ENCODE peak calls at places on chromosomes 2 and 18, in five cellular contexts. B is pancreas, N is transverse colon, M is stomach, K is tibial artery. F is an unnamed sample.

GRCh38 chr2:67752964-67753363 is 309.8 kb downstream of the C1D start:
- DNase-seq in B (no peak), N (no peak), M (no peak), K (no peak), F (no peak)

GRCh38 chr2:9972621-9973445 is 21.3 kb downstream of the GRHL1 start:
- DNase-seq in B (no peak), N (no peak), M (peak; percentile 69), K (peak; percentile 60), F (peak; percentile 40)

GRCh38 chr2:27133195-27133875 is 1.1 kb downstream of the PREB start:
- DNase-seq in B (no peak), N (no peak), M (no peak), K (no peak), F (peak; percentile 84)

GRCh38 chr2:4175343-4175742 is 472.0 kb downstream of the DCDC2C start:
- DNase-seq in B (no peak), N (no peak), M (no peak), K (no peak), F (no peak)

GRCh38 chr2:723761-724160 is 46.6 kb upstream of the TMEM18 start:
- DNase-seq in B (no peak), N (no peak), M (no peak), K (no peak), F (no peak)

GRCh38 chr2:240426797-240427721 is 8.4 kb upstream of the GPC1 start:
- DNase-seq in B (peak; percentile 68), N (no peak), M (peak; percentile 41), K (no peak), F (no peak)

GRCh38 chr2:86566158-86566827 is 3.0 kb upstream of the CHMP3 start:
- DNase-seq in B (peak; percentile 55), N (no peak), M (no peak), K (no peak), F (no peak)

GRCh38 chr2:234502285-234502918 is 5.5 kb upstream of the ARL4C start:
- DNase-seq in B (peak; percentile 15), N (no peak), M (no peak), K (no peak), F (no peak)

GRCh38 chr2:926896-927295 is 23.8 kb upstream of the SNTG2 start:
- DNase-seq in B (no peak), N (no peak), M (no peak), K (no peak), F (no peak)

GRCh38 chr2:33370886-33371285 is 105.6 kb upstream of the RASGRP3 start:
- DNase-seq in B (no peak), N (no peak), M (no peak), K (no peak), F (no peak)

GRCh38 chr18:21459706-21460286 is 140.7 kb downstream of the ESCO1 start:
- DNase-seq in B (no peak), N (no peak), M (no peak), K (no peak), F (peak; percentile 72)

GRCh38 chr2:71492112-71492511 is 38.8 kb downstream of the DYSF start:
- DNase-seq in B (no peak), N (no peak), M (no peak), K (no peak), F (peak; percentile 45)

GRCh38 chr2:205585451-205586045 is 96.8 kb upstream of the NRP2 start:
- DNase-seq in B (no peak), N (no peak), M (no peak), K (no peak), F (no peak)

GRCh38 chr2:14903709-14904374 is 271.3 kb downstream of the LRATD1 start:
- DNase-seq in B (peak; percentile 24), N (peak; percentile 42), M (peak; percentile 42), K (no peak), F (no peak)

GRCh38 chr2:62920070-62920469 is 130.6 kb upstream of the OTX1 start:
- DNase-seq in B (no peak), N (no peak), M (no peak), K (no peak), F (no peak)

GRCh38 chr2:95270541-95271081 is 3.6 kb upstream of the PROM2 start:
- DNase-seq in B (peak; percentile 5), N (no peak), M (peak; percentile 21), K (no peak), F (no peak)

GRCh38 chr2:68475110-68475509 is 7.7 kb downstream of the APLF start:
- DNase-seq in B (no peak), N (no peak), M (no peak), K (no peak), F (no peak)

GRCh38 chr2:113889471-113890252 is at the start of gene ACTR3:
- DNase-seq in B (peak; percentile 99), N (peak; percentile 99), M (peak; percentile 98), K (peak; percentile 96), F (peak; percentile 98)

GRCh38 chr2:113890253-113891235 is 655 bp downstream of the ACTR3 start:
- DNase-seq in B (peak; percentile 43), N (peak; percentile 77), M (peak; percentile 59), K (peak; percentile 74), F (peak; percentile 71)

GRCh38 chr2:113887393-113887792 is 2.5 kb upstream of the ACTR3 start:
- DNase-seq in B (no peak), N (no peak), M (no peak), K (no peak), F (no peak)

GRCh38 chr2:113886479-113887383 is 3.2 kb upstream of the ACTR3 start:
- DNase-seq in B (no peak), N (peak; percentile 72), M (peak; percentile 55), K (peak; percentile 44), F (no peak)

GRCh38 chr2:113888641-113889470 is 1.0 kb upstream of the ACTR3 start:
- DNase-seq in B (no peak), N (peak; percentile 66), M (peak; percentile 38), K (no peak), F (no peak)
- H3K27ac ChIP-seq in B (peak overlapping the region; percentile 58), N (peak overlapping the region; percentile 99), M (peak overlapping the region; percentile 99), K (peak overlapping the region; percentile 99), F (peak overlapping the region; percentile 98)

DNA sequence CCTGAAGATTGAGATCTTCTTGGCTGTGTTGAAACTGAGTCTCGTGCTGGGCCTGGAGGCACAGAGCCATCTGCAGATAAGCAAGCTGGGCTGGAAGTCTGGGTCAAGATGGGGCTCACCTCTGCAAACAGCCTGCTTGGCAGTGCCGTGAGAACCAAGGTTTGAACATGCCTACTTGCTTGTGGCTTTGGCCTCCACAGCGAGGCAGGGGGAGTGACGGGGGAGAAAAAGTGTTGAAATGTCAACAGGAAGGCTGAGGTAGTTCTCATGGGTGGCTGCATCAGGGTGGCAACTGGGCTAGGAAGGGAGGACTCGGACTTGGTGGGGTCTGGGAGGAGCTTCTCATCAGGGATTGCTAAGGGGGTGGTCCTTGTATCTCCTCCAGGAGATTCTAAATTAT is 99.7 kb downstream of the THNSL2 start:
- DNase-seq in B (no peak), N (no peak), M (no peak), K (no peak), F (no peak)
- TF ChIP-seq CTCF in B (no peak), N (no peak), M (no peak), K (no peak), F (no peak)

GRCh38 chr2:222292738-222293134 is 6.1 kb downstream of the PAX3 start:
- DNase-seq in B (no peak), N (no peak), M (no peak), K (no peak), F (peak; percentile 17)
- H3K4me3 ChIP-seq in B (no peak overlapping the region), N (no peak overlapping the region), M (no peak overlapping the region), K (no peak overlapping the region), F (no peak overlapping the region)

GRCh38 chr2:222751238-222751637 is 79.8 kb downstream of the MOGAT1 start:
- DNase-seq in B (no peak), N (no peak), M (no peak), K (no peak), F (no peak)

GRCh38 chr2:222752731-222753130 is 81.3 kb downstream of the MOGAT1 start:
- DNase-seq in B (no peak), N (no peak), M (no peak), K (no peak), F (no peak)

GRCh38 chr2:222750533-222750932 is 79.1 kb downstream of the MOGAT1 start:
- DNase-seq in B (no peak), N (no peak), M (no peak), K (no peak), F (no peak)

GRCh38 chr2:222753251-222753824 is 81.9 kb downstream of the MOGAT1 start:
- DNase-seq in B (peak; percentile 35), N (no peak), M (no peak), K (no peak), F (no peak)

GRCh38 chr2:222751821-222752719 is 80.6 kb downstream of the MOGAT1 start:
- DNase-seq in B (no peak), N (no peak), M (no peak), K (no peak), F (no peak)
- H3K27ac ChIP-seq in B (no peak overlapping the region), N (no peak overlapping the region), M (peak overlapping the region; percentile 61), K (peak overlapping the region; percentile 49), F (peak overlapping the region; percentile 68)

GRCh38 chr2:16607306-16607705 is 58.3 kb downstream of the CYRIA start:
- DNase-seq in B (no peak), N (no peak), M (no peak), K (no peak), F (no peak)

GRCh38 chr2:16612490-16612889 is 53.1 kb downstream of the CYRIA start:
- DNase-seq in B (no peak), N (no peak), M (no peak), K (no peak), F (no peak)

GRCh38 chr2:16613475-16613874 is 52.2 kb downstream of the CYRIA start:
- DNase-seq in B (no peak), N (no peak), M (no peak), K (no peak), F (no peak)

GRCh38 chr2:16604236-16604635 is 61.4 kb downstream of the CYRIA start:
- DNase-seq in B (no peak), N (no peak), M (no peak), K (no peak), F (no peak)

GRCh38 chr2:16608661-16609643 is 56.7 kb downstream of the CYRIA start:
- DNase-seq in B (peak; percentile 85), N (peak; percentile 84), M (peak; percentile 84), K (peak; percentile 80), F (peak; percentile 90)
- TF ChIP-seq CTCF in B (peak; percentile 91), N (peak; percentile 78), M (peak; percentile 94), K (peak; percentile 89), F (peak; percentile 99)

GRCh38 chr2:233061591-233062446 is 1.7 kb downstream of the INPP5D start:
- DNase-seq in B (no peak), N (peak; percentile 65), M (peak; percentile 60), K (peak; percentile 59), F (peak; percentile 74)

GRCh38 chr2:233063269-233063975 is 3.3 kb downstream of the INPP5D start:
- DNase-seq in B (no peak), N (peak; percentile 65), M (peak; percentile 41), K (no peak), F (no peak)

GRCh38 chr2:233061007-233061590 is 957 bp downstream of the INPP5D start:
- DNase-seq in B (no peak), N (no peak), M (peak; percentile 25), K (no peak), F (no peak)

GRCh38 chr2:233062946-233063268 is 2.8 kb downstream of the INPP5D start:
- DNase-seq in B (no peak), N (no peak), M (no peak), K (no peak), F (no peak)

DNA sequence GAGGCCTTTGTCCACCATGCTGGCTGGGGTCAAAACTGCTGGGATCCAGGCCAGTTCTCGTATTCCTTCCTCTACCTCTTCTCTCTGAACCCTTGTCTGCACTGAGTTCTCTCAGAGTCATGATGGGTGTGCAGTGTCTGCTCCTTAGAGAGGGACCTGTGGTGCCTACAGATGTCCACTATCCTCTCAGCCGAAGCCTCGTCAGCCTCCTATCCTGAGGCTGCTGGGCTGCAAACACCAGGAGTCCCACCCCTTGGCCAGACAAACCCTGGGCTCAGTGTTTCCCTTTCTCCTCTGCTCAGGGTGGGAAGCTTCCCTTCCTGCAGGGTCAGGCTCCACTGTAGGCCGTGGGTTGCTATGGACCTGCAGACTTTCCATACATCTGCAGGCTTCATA is 2.3 kb downstream of the INPP5D start:
- DNase-seq in B (no peak), N (no peak), M (peak; percentile 23), K (no peak), F (no peak)
- H3K4me3 ChIP-seq in B (no peak overlapping the region), N (peak overlapping the region; percentile 37), M (peak overlapping the region; percentile 37), K (peak overlapping the region; percentile 43), F (peak overlapping the region; percentile 60)

F was measured in psoas muscle.